ENCODE peak calls at places on chromosomes 7 and 10, in eight cellular contexts. O is heart right ventricle; Z is Right ventricle myocardium superior; W is lower lobe of right lung; D is right lobe of liver; X is activated CD8-positive, alpha-beta T cell treated with anti-CD3 and anti-CD28 coated beads for 36 hours; E is GM23338; I is activated CD4-positive, alpha-beta T cell treated with anti-CD3 and anti-CD28 coated beads for 36 hours. J is an unnamed sample.

GRCh38 chr10:78672898-78673297 is 395.9 kb upstream of the ZMIZ1 start:
- ATAC-seq in O (no peak), Z (no peak), W (no peak), D (no peak), X (no peak), E (no peak), I (no peak), J (no peak)

GRCh38 chr7:55365103-55365679 is at the start of gene LANCL2:
- ATAC-seq in O (peak), Z (peak), W (peak), D (peak), X (peak), E (peak), I (peak), J (peak)

GRCh38 chr10:102476466-102477141 is 25.3 kb upstream of the C10orf95 start:
- ATAC-seq in O (no peak), Z (no peak), W (peak), D (no peak), X (no peak), E (no peak), I (no peak), J (no peak)

GRCh38 chr10:102962259-102962658 is 44.2 kb downstream of the CNNM2 start:
- ATAC-seq in O (no peak), Z (no peak), W (no peak), D (no peak), X (no peak), E (no peak), I (no peak), J (no peak)

GRCh38 chr7:55508301-55509011 is 63.8 kb downstream of the VOPP1 start:
- ATAC-seq in O (no peak), Z (no peak), W (no peak), D (no peak), X (peak), E (no peak), I (peak), J (peak)

GRCh38 chr10:70513848-70514309 is 35.3 kb downstream of the PALD1 start:
- ATAC-seq in O (no peak), Z (no peak), W (peak), D (no peak), X (peak), E (peak), I (peak), J (peak)

GRCh38 chr10:11176746-11177145 is 159.1 kb downstream of the CELF2 start:
- ATAC-seq in O (no peak), Z (no peak), W (peak), D (peak), X (peak), E (no peak), I (peak), J (peak)

GRCh38 chr7:71267734-71268133 is 135.8 kb downstream of the GALNT17 start:
- ATAC-seq in O (no peak), Z (no peak), W (no peak), D (no peak), X (no peak), E (peak), I (no peak), J (no peak)

GRCh38 chr10:67520924-67521520 is 175.0 kb downstream of the CTNNA3 start:
- ATAC-seq in O (peak), Z (peak), W (peak), D (peak), X (peak), E (peak), I (peak), J (no peak)

GRCh38 chr10:128042131-128042610 is 84.1 kb downstream of the MKI67 start:
- ATAC-seq in O (no peak), Z (no peak), W (no peak), D (no peak), X (no peak), E (no peak), I (no peak), J (no peak)

GRCh38 chr7:158017226-158018060 is 570.2 kb downstream of the PTPRN2 start:
- ATAC-seq in O (no peak), Z (no peak), W (peak), D (no peak), X (no peak), E (no peak), I (no peak), J (no peak)

GRCh38 chr7:25223206-25223605 is 5.1 kb downstream of the NPVF start:
- ATAC-seq in O (no peak), Z (no peak), W (no peak), D (no peak), X (no peak), E (no peak), I (no peak), J (no peak)

GRCh38 chr10:84117683-84118394 is 21.5 kb upstream of the GHITM start:
- ATAC-seq in O (no peak), Z (no peak), W (no peak), D (no peak), X (no peak), E (no peak), I (no peak), J (no peak)

GRCh38 chr10:43114743-43115611 is 23.3 kb upstream of the CSGALNACT2 start:
- ATAC-seq in O (no peak), Z (no peak), W (no peak), D (no peak), X (no peak), E (peak), I (no peak), J (no peak)

GRCh38 chr7:23712368-23713284 is 2.6 kb downstream of the STK31 start:
- ATAC-seq in O (no peak), Z (peak), W (peak), D (peak), X (no peak), E (peak), I (peak), J (no peak)

GRCh38 chr7:107779647-107780099 is 23.4 kb downstream of the SLC26A3 start:
- ATAC-seq in O (no peak), Z (no peak), W (no peak), D (peak), X (no peak), E (no peak), I (no peak), J (no peak)

GRCh38 chr7:46811529-46811928 is 770.4 kb downstream of the TNS3 start:
- ATAC-seq in O (peak), Z (peak), W (no peak), D (peak), X (no peak), E (no peak), I (no peak), J (no peak)

GRCh38 chr10:94423627-94424026 is 21.3 kb downstream of the TBC1D12 start:
- ATAC-seq in O (no peak), Z (no peak), W (no peak), D (no peak), X (no peak), E (no peak), I (no peak), J (no peak)

GRCh38 chr7:93949468-93949867 is 27.9 kb downstream of the GNG11 start:
- ATAC-seq in O (peak), Z (no peak), W (no peak), D (peak), X (no peak), E (no peak), I (no peak), J (no peak)

GRCh38 chr10:79178614-79179403 is 110.0 kb downstream of the ZMIZ1 start:
- ATAC-seq in O (peak), Z (peak), W (no peak), D (peak), X (no peak), E (peak), I (no peak), J (no peak)

GRCh38 chr10:6145414-6145978 is 56.7 kb downstream of the RBM17 start:
- ATAC-seq in O (peak), Z (peak), W (peak), D (peak), X (no peak), E (peak), I (no peak), J (no peak)

GRCh38 chr10:107814865-107815487 is 650.5 kb upstream of the SORCS1 start:
- ATAC-seq in O (no peak), Z (peak), W (peak), D (peak), X (no peak), E (peak), I (no peak), J (peak)

GRCh38 chr10:95785317-95785716 is 29.4 kb downstream of the ENTPD1 start:
- ATAC-seq in O (no peak), Z (no peak), W (no peak), D (no peak), X (no peak), E (no peak), I (no peak), J (peak)

GRCh38 chr7:118129037-118129436 is 54.9 kb upstream of the LSM8 start:
- ATAC-seq in O (no peak), Z (no peak), W (no peak), D (no peak), X (no peak), E (no peak), I (no peak), J (peak)

GRCh38 chr7:155344270-155344617 is 46.6 kb downstream of the INSIG1 start:
- ATAC-seq in O (no peak), Z (no peak), W (peak), D (no peak), X (peak), E (peak), I (peak), J (peak)

GRCh38 chr10:34205452-34205851 is 609.6 kb downstream of the PARD3 start:
- ATAC-seq in O (no peak), Z (peak), W (peak), D (peak), X (no peak), E (no peak), I (no peak), J (no peak)

GRCh38 chr7:2632717-2633537 is 1.1 kb downstream of the TTYH3 start:
- ATAC-seq in O (peak), Z (peak), W (peak), D (peak), X (peak), E (peak), I (peak), J (peak)

GRCh38 chr10:15775513-15775912 is 55.8 kb upstream of the ITGA8 start:
- ATAC-seq in O (no peak), Z (no peak), W (no peak), D (no peak), X (no peak), E (no peak), I (no peak), J (no peak)

GRCh38 chr7:151062399-151063211 is 3.2 kb downstream of the SLC4A2 start:
- ATAC-seq in O (no peak), Z (no peak), W (peak), D (peak), X (no peak), E (peak), I (no peak), J (no peak)

GRCh38 chr10:34333513-34333912 is 481.6 kb downstream of the PARD3 start:
- ATAC-seq in O (no peak), Z (no peak), W (no peak), D (no peak), X (no peak), E (no peak), I (no peak), J (no peak)

GRCh38 chr10:56586391-56586790 is 225.3 kb upstream of the ZWINT start:
- ATAC-seq in O (no peak), Z (peak), W (no peak), D (no peak), X (no peak), E (peak), I (no peak), J (no peak)

GRCh38 chr7:50628469-50629084 is 63.4 kb upstream of the DDC start:
- ATAC-seq in O (peak), Z (peak), W (no peak), D (peak), X (no peak), E (peak), I (no peak), J (peak)